ENCODE peak calls at places on chromosomes 12 and 14, in eight cellular contexts. T is amniotic stem cell; C is HT1080; H is astrocyte of the spinal cord; K is anterior cingulate cortex; S is stimulated activated CD4-positive, alpha-beta T cell treated with anti-CD3 and anti-CD28 coated beads, Interleukin-15, amount 100 ng/mL, for 1 hour; F is astrocyte of the hippocampus; N is kidney. I is an unnamed sample.

GRCh38 chr12:16553457-16553856 is 52.5 kb downstream of the LMO3 start:
- DNase-seq in T (no peak), C (no peak), H (peak), K (no peak), S (no peak), F (no peak), N (no peak), I (no peak)

GRCh38 chr12:30796891-30797371 is 42.2 kb upstream of the CAPRIN2 start:
- DNase-seq in T (peak), C (peak), H (peak), K (no peak), S (no peak), F (peak), N (peak), I (peak)

GRCh38 chr12:132182711-132183365 is 38.6 kb downstream of the NOC4L start:
- DNase-seq in T (no peak), C (no peak), H (no peak), K (no peak), S (no peak), F (no peak), N (peak), I (no peak)

GRCh38 chr12:4224211-4224878 is 49.2 kb upstream of the CCND2 start:
- DNase-seq in T (no peak), C (no peak), H (no peak), K (no peak), S (no peak), F (no peak), N (no peak), I (no peak)

GRCh38 chr14:58865520-58866281 is 227.9 kb downstream of the DACT1 start:
- DNase-seq in T (peak), C (peak), H (no peak), K (peak), S (no peak), F (no peak), N (no peak), I (no peak)

GRCh38 chr12:563250-563781 is 99.9 kb downstream of the NINJ2 start:
- DNase-seq in T (no peak), C (peak), H (peak), K (no peak), S (no peak), F (peak), N (no peak), I (no peak)

GRCh38 chr12:19967001-19967400 is 401.3 kb upstream of the PDE3A start:
- DNase-seq in T (no peak), C (no peak), H (peak), K (no peak), S (no peak), F (peak), N (no peak), I (no peak)

GRCh38 chr12:28026701-28027100 is 54.2 kb upstream of the PTHLH start:
- DNase-seq in T (no peak), C (peak), H (no peak), K (no peak), S (no peak), F (no peak), N (no peak), I (peak)

GRCh38 chr14:69614592-69614991 is 3.2 kb downstream of the SUSD6 start:
- DNase-seq in T (no peak), C (no peak), H (no peak), K (no peak), S (no peak), F (no peak), N (no peak), I (no peak)

GRCh38 chr14:64755661-64756265 is 51.5 kb downstream of the PLEKHG3 start:
- DNase-seq in T (no peak), C (peak), H (peak), K (no peak), S (peak), F (no peak), N (no peak), I (no peak)

GRCh38 chr14:63677891-63678379 is 36.3 kb upstream of the WDR89 start:
- DNase-seq in T (peak), C (peak), H (peak), K (no peak), S (no peak), F (peak), N (no peak), I (peak)

GRCh38 chr14:72013606-72014129 is 81.4 kb downstream of the RGS6 start:
- DNase-seq in T (no peak), C (no peak), H (no peak), K (no peak), S (no peak), F (no peak), N (no peak), I (no peak)

GRCh38 chr12:97022831-97023230 is 115.8 kb downstream of the NEDD1 start:
- DNase-seq in T (no peak), C (no peak), H (no peak), K (no peak), S (no peak), F (no peak), N (no peak), I (no peak)

GRCh38 chr14:55756078-55756477 is 176.1 kb downstream of the KTN1 start:
- DNase-seq in T (no peak), C (no peak), H (no peak), K (no peak), S (no peak), F (peak), N (no peak), I (no peak)

I was measured in SJSA1.